ENCODE peak calls at places on chromosomes 4 and X, in eight cellular contexts. P is B cell, Q is H1, W is hepatocyte, Z is uterus, E is fibroblast of pulmonary artery, T is OCI-LY7, Y is foreskin keratinocyte. N is an unnamed sample.
A peak's percentile ranks its signal among the peaks of the same experiment; 100 is the strongest.

GRCh38 chrX:73668779-73669178 is 105.8 kb downstream of the CHIC1 start:
- DNase-seq in P (no peak), Q (no peak), W (no peak), Z (no peak), E (peak; percentile 1), T (no peak), Y (peak; percentile 8), N (no peak)

GRCh38 chr4:126915999-126916625 is 716.6 kb upstream of the INTU start:
- DNase-seq in P (no peak), Q (no peak), W (no peak), Z (no peak), E (peak; percentile 28), T (no peak), Y (no peak), N (no peak)

GRCh38 chrX:107700317-107700774 is 72.0 kb downstream of the PRPS1 start:
- DNase-seq in P (no peak), Q (no peak), W (peak; percentile 74), Z (no peak), E (peak; percentile 79), T (no peak), Y (no peak), N (peak; percentile 72)

GRCh38 chr4:9704551-9705332 is 76.7 kb upstream of the DRD5 start:
- DNase-seq in P (no peak), Q (no peak), W (no peak), Z (no peak), E (no peak), T (no peak), Y (no peak), N (no peak)

GRCh38 chrX:107272431-107272921 is 66.1 kb downstream of the DNAAF6 start:
- DNase-seq in P (no peak), Q (no peak), W (peak; percentile 14), Z (no peak), E (no peak), T (no peak), Y (peak; percentile 20), N (peak; percentile 1)

GRCh38 chr4:114563536-114564315 is 34.9 kb upstream of the UGT8 start:
- DNase-seq in P (no peak), Q (no peak), W (peak; percentile 59), Z (no peak), E (peak; percentile 0), T (no peak), Y (peak; percentile 20), N (peak; percentile 58)

GRCh38 chr4:7929530-7929951 is 10.1 kb downstream of the AFAP1 start:
- DNase-seq in P (no peak), Q (peak; percentile 25), W (peak; percentile 53), Z (no peak), E (no peak), T (no peak), Y (peak; percentile 74), N (peak; percentile 88)

GRCh38 chrX:4547218-4547836 is 833.9 kb upstream of the PRKX start:
- DNase-seq in P (no peak), Q (no peak), W (peak; percentile 74), Z (no peak), E (peak; percentile 45), T (peak; percentile 46), Y (peak; percentile 1), N (peak; percentile 16)

GRCh38 chr4:6857009-6857882 is 52.4 kb upstream of the TBC1D14 start:
- DNase-seq in P (no peak), Q (no peak), W (no peak), Z (no peak), E (no peak), T (no peak), Y (no peak), N (no peak)

GRCh38 chr4:112552668-112553067 is 36.7 kb upstream of the NEUROG2 start:
- DNase-seq in P (no peak), Q (no peak), W (no peak), Z (no peak), E (peak; percentile 30), T (no peak), Y (peak; percentile 64), N (peak; percentile 70)

GRCh38 chrX:22686138-22686541 is 313.6 kb upstream of the DDX53 start:
- DNase-seq in P (no peak), Q (no peak), W (no peak), Z (no peak), E (peak; percentile 91), T (no peak), Y (no peak), N (no peak)

GRCh38 chr4:24800273-24800880 is 5.0 kb downstream of the SOD3 start:
- DNase-seq in P (no peak), Q (no peak), W (no peak), Z (no peak), E (no peak), T (no peak), Y (no peak), N (no peak)
- TF ChIP-seq CTCF in P (no peak), Q (no peak), W (no peak), Z (no peak), E (no peak), T (no peak), Y (no peak), N (no peak)

GRCh38 chr4:145979160-145979559 is 40.5 kb upstream of the ZNF827 start:
- DNase-seq in P (no peak), Q (no peak), W (no peak), Z (no peak), E (no peak), T (no peak), Y (no peak), N (no peak)
- TF ChIP-seq CTCF in P (no peak), Q (no peak), W (no peak), Z (no peak), E (no peak), T (no peak), Y (no peak), N (no peak)

GRCh38 chr4:41539711-41540110 is 1.8 kb downstream of the LIMCH1 start:
- DNase-seq in P (no peak), Q (no peak), W (no peak), Z (no peak), E (no peak), T (no peak), Y (no peak), N (no peak)

GRCh38 chr4:41540687-41541086 is 2.7 kb downstream of the LIMCH1 start:
- DNase-seq in P (no peak), Q (no peak), W (no peak), Z (no peak), E (no peak), T (no peak), Y (no peak), N (no peak)

GRCh38 chr4:41538017-41538733 is at the start of gene LIMCH1:
- DNase-seq in P (no peak), Q (peak; percentile 9), W (no peak), Z (peak; percentile 19), E (peak; percentile 22), T (no peak), Y (no peak), N (no peak)

GRCh38 chr4:41537267-41537890 is 578 bp upstream of the LIMCH1 start:
- DNase-seq in P (no peak), Q (no peak), W (no peak), Z (no peak), E (no peak), T (no peak), Y (no peak), N (no peak)

GRCh38 chr4:41538887-41539498 is 1.0 kb downstream of the LIMCH1 start:
- DNase-seq in P (no peak), Q (no peak), W (no peak), Z (no peak), E (no peak), T (no peak), Y (peak; percentile 70), N (peak; percentile 13)
- TF ChIP-seq CTCF in P (no peak), Q (no peak), W (no peak), Z (no peak), E (no peak), T (no peak), Y (no peak), N (no peak)

DNA sequence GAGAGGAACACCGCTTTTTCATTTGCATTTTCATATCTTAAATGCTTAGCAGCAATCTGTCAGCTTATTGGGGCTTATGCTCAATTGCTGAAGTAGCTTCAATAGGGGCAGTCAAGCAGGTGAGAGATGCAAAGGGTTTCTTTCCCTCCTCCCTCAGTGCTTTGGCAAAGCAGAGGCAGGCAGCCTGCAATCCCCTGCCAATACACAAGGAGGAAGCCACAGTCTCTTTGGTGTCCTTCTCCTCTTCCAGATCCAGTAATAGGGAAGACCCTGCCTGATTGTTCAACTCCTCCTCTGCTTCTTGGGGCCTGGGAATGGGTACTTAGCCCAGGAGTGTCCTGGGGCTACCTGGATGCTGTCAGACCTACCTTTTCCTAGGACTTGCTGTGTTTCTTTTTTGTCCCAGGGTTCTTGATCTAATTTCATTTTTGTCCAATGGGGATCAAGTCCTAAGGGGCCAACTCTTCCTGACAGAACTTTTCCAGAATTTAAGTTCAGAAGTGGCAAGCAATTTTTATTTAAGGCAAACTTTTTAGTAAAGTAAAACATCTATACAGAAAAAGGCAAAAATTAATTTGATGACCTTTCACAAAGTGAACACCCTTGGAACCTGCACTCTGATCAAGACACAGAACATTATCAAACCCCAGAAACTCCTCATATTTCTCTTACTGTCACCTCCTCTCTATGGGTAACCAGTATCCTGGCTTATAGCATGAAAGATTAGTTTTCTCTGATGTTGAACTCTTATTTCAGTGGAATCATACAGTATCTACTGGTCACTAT is 260.3 kb downstream of the PPP3CA start:
- DNase-seq in P (no peak), Q (peak; percentile 33), W (no peak), Z (no peak), E (no peak), T (peak; percentile 39), Y (no peak), N (no peak)
- TF ChIP-seq CTCF in P (peak; percentile 10), Q (peak; percentile 52), W (no peak), Z (no peak), E (peak; percentile 26), T (peak; percentile 38), Y (peak; percentile 36), N (no peak)

GRCh38 chrX:52368368-52369055 is at the start of gene XAGE2:
- DNase-seq in P (no peak), Q (no peak), W (no peak), Z (no peak), E (no peak), T (no peak), Y (no peak), N (no peak)

GRCh38 chrX:52359614-52360232 is 9.1 kb upstream of the XAGE2 start:
- DNase-seq in P (no peak), Q (no peak), W (peak; percentile 15), Z (no peak), E (peak; percentile 35), T (no peak), Y (no peak), N (no peak)

DNA sequence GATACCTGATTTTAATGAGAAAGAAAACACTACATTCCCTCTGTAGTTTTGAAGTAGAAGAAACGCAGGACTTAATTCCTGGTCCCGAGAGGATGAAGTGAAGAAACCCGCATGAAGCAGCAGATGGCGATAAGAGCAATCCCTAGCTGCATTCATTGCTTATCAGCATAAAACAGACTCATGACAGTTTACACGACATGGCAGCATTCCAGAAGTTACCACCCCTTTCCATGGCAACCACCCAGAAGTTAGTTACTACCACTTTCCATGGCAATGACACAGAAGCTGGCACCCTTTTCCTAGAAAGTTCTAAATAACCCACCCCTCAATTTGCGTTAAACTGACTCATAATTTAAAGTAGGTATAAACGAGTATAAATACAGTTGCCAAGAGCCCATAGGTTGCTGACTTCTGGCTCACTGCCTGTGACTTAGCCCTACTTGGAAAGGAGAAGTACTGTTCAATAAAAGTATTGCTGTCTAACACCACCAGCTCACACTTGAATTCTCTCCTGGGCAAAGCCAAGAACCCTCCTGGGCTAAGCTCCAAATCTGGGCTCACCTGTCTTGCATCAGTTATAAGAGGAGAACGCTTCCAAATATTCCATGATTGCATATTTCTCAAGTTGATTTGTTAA is 5.5 kb upstream of the XAGE2 start:
- DNase-seq in P (no peak), Q (no peak), W (peak; percentile 31), Z (no peak), E (no peak), T (no peak), Y (no peak), N (no peak)
- TF ChIP-seq CTCF in P (no peak), Q (no peak), W (peak; percentile 26), Z (no peak), E (no peak), T (no peak), Y (no peak), N (no peak)

N was measured in bronchial epithelial cell.